ENCODE peak calls at places on chromosomes 3 and 15, in six cellular contexts. One of them, this sample, is unnamed.

GRCh38 chr3:67719333-67719732 is 64.9 kb upstream of the SUCLG2 start:
- DNase-seq in A549: no peak
- DNase-seq in K562: no peak
- DNase-seq in GM12878: no peak
- DNase-seq in HepG2: no peak
- DNase-seq in IMR-90: peak
- DNase-seq in this sample: no peak

GRCh38 chr15:81301815-81302399 is 22.0 kb downstream of the STARD5 start:
- DNase-seq in A549: no peak
- DNase-seq in K562: no peak
- DNase-seq in GM12878: peak
- DNase-seq in HepG2: no peak
- DNase-seq in IMR-90: no peak
- DNase-seq in this sample: no peak

GRCh38 chr3:98651766-98652077 is 58.3 kb upstream of the CPOX start:
- DNase-seq in A549: no peak
- DNase-seq in K562: no peak
- DNase-seq in GM12878: no peak
- DNase-seq in HepG2: no peak
- DNase-seq in IMR-90: no peak
- DNase-seq in this sample: no peak

GRCh38 chr3:179832333-179832854 is 179.6 kb downstream of the USP13 start:
- DNase-seq in A549: no peak
- DNase-seq in K562: no peak
- DNase-seq in GM12878: no peak
- DNase-seq in HepG2: no peak
- DNase-seq in IMR-90: no peak
- DNase-seq in this sample: no peak

GRCh38 chr15:95995375-95996168 is 334.9 kb upstream of the NR2F2 start:
- DNase-seq in A549: no peak
- DNase-seq in K562: no peak
- DNase-seq in GM12878: no peak
- DNase-seq in HepG2: no peak
- DNase-seq in IMR-90: peak
- DNase-seq in this sample: no peak

GRCh38 chr3:64915778-64916177 is 228.0 kb upstream of the ADAMTS9 start:
- DNase-seq in A549: no peak
- DNase-seq in K562: peak
- DNase-seq in GM12878: no peak
- DNase-seq in HepG2: no peak
- DNase-seq in IMR-90: peak
- DNase-seq in this sample: no peak

GRCh38 chr3:128496602-128497304 is 3.8 kb upstream of the GATA2 start:
- DNase-seq in A549: no peak
- DNase-seq in K562: peak
- DNase-seq in GM12878: no peak
- DNase-seq in HepG2: no peak
- DNase-seq in IMR-90: no peak
- DNase-seq in this sample: peak

GRCh38 chr15:75785771-75786563 is 57.3 kb upstream of the UBE2Q2 start:
- DNase-seq in A549: no peak
- DNase-seq in K562: peak
- DNase-seq in GM12878: no peak
- DNase-seq in HepG2: peak
- DNase-seq in IMR-90: no peak
- DNase-seq in this sample: peak

GRCh38 chr3:153667341-153667740 is 453.8 kb upstream of the ARHGEF26 start:
- DNase-seq in A549: no peak
- DNase-seq in K562: no peak
- DNase-seq in GM12878: no peak
- DNase-seq in HepG2: no peak
- DNase-seq in IMR-90: peak
- DNase-seq in this sample: no peak

GRCh38 chr3:12444582-12445468 is 39.5 kb upstream of the TSEN2 start:
- DNase-seq in A549: peak
- DNase-seq in K562: no peak
- DNase-seq in GM12878: no peak
- DNase-seq in HepG2: peak
- DNase-seq in IMR-90: no peak
- DNase-seq in this sample: peak
- TF ChIP-seq RFX5 in A549: no peak
- TF ChIP-seq RFX5 in K562: no peak
- TF ChIP-seq RFX5 in GM12878: no peak
- TF ChIP-seq RFX5 in HepG2: peak
- TF ChIP-seq RFX5 in IMR-90: no peak
- TF ChIP-seq RFX5 in this sample: no peak

DNA sequence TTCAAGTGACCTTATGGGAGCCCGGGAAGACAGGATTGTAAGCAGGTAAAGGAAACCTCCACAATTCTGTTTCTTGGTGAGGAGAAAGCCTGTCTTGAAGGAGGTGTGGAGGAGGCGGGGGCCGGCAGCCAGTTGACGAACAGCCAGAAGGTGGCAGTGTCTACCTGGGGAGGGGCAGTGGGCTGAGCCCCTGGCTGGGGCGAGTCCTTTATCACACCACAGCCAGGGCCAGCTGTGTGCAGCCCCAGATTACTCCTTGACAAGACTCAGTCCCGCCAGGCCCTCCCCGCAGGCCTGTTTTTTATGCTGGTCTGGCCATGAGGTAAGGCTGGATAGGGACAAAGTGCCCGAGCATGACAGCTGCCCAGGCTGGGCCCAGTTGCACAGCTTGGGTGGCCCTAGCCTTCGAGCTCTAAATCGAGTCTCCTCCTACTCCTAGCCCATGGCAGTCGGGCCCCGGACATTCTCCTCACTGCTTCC is 40.9 kb upstream of the IDH2 start:
- DNase-seq in A549: peak
- DNase-seq in K562: peak
- DNase-seq in GM12878: no peak
- DNase-seq in HepG2: no peak
- DNase-seq in IMR-90: peak
- DNase-seq in this sample: peak
- TF ChIP-seq RFX5 in A549: no peak
- TF ChIP-seq RFX5 in K562: no peak
- TF ChIP-seq RFX5 in GM12878: no peak
- TF ChIP-seq RFX5 in HepG2: no peak
- TF ChIP-seq RFX5 in IMR-90: no peak
- TF ChIP-seq RFX5 in this sample: no peak

GRCh38 chr3:62557450-62557849 is 184.1 kb upstream of the FEZF2 start:
- DNase-seq in A549: no peak
- DNase-seq in K562: no peak
- DNase-seq in GM12878: no peak
- DNase-seq in HepG2: no peak
- DNase-seq in IMR-90: no peak
- DNase-seq in this sample: no peak

GRCh38 chr3:62553811-62554210 is 180.5 kb upstream of the FEZF2 start:
- DNase-seq in A549: no peak
- DNase-seq in K562: no peak
- DNase-seq in GM12878: no peak
- DNase-seq in HepG2: no peak
- DNase-seq in IMR-90: no peak
- DNase-seq in this sample: no peak

GRCh38 chr3:62557983-62558382 is 184.6 kb upstream of the FEZF2 start:
- DNase-seq in A549: no peak
- DNase-seq in K562: no peak
- DNase-seq in GM12878: no peak
- DNase-seq in HepG2: no peak
- DNase-seq in IMR-90: no peak
- DNase-seq in this sample: no peak

GRCh38 chr3:62554264-62554799 is 181.0 kb upstream of the FEZF2 start:
- DNase-seq in A549: peak
- DNase-seq in K562: peak
- DNase-seq in GM12878: no peak
- DNase-seq in HepG2: peak
- DNase-seq in IMR-90: no peak
- DNase-seq in this sample: peak

GRCh38 chr3:62556121-62556520 is 182.8 kb upstream of the FEZF2 start:
- DNase-seq in A549: no peak
- DNase-seq in K562: no peak
- DNase-seq in GM12878: no peak
- DNase-seq in HepG2: no peak
- DNase-seq in IMR-90: no peak
- DNase-seq in this sample: no peak
- TF ChIP-seq RFX5 in A549: no peak
- TF ChIP-seq RFX5 in K562: no peak
- TF ChIP-seq RFX5 in GM12878: no peak
- TF ChIP-seq RFX5 in HepG2: no peak
- TF ChIP-seq RFX5 in IMR-90: no peak
- TF ChIP-seq RFX5 in this sample: no peak

GRCh38 chr3:126998320-126998719 is 15.4 kb downstream of the PLXNA1 start:
- DNase-seq in A549: no peak
- DNase-seq in K562: no peak
- DNase-seq in GM12878: no peak
- DNase-seq in HepG2: no peak
- DNase-seq in IMR-90: no peak
- DNase-seq in this sample: no peak
- TF ChIP-seq RFX5 in A549: no peak
- TF ChIP-seq RFX5 in K562: no peak
- TF ChIP-seq RFX5 in GM12878: no peak
- TF ChIP-seq RFX5 in HepG2: no peak
- TF ChIP-seq RFX5 in IMR-90: no peak
- TF ChIP-seq RFX5 in this sample: no peak

GRCh38 chr3:150925751-150926201 is 20.5 kb upstream of the MINDY4B start:
- DNase-seq in A549: peak
- DNase-seq in K562: peak
- DNase-seq in GM12878: no peak
- DNase-seq in HepG2: peak
- DNase-seq in IMR-90: peak
- DNase-seq in this sample: peak
- TF ChIP-seq RFX5 in A549: no peak
- TF ChIP-seq RFX5 in K562: no peak
- TF ChIP-seq RFX5 in GM12878: no peak
- TF ChIP-seq RFX5 in HepG2: no peak
- TF ChIP-seq RFX5 in IMR-90: no peak
- TF ChIP-seq RFX5 in this sample: no peak

DNA sequence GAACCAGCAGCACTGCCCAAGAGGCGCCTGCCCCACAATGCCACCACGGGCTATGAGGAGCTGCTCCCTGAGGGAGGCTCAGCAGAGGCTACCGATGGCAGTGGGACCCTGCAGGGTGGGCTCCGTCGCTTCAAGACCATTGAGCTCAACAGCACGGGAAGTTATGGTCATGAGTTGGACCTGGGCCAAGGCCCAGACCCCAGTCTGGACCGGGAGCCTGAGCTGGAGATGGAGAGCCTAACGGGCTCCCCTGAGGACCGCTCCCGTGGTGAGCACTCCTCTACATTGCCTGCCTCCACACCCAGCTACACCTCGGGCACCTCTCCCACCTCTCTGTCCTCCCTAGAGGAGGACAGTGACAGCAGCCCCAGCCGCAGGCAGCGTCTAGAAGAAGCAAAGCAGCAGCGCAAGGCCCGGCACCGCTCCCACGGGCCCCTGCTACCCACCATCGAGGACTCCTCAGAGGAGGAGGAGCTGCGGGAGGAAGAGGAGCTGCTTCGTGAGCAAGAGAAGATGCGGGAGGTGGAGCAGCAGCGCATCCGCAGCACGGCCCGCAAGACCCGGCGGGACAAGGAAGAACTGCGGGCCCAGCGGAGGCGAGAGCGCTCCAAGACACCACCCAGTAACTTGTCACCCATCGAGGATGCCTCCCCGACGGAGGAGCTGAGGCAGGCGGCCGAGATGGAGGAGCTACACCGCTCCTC is 21.8 kb upstream of the APEH start:
- DNase-seq in A549: no peak
- DNase-seq in K562: no peak
- DNase-seq in GM12878: no peak
- DNase-seq in HepG2: no peak
- DNase-seq in IMR-90: no peak
- DNase-seq in this sample: no peak
- TF ChIP-seq RFX5 in A549: no peak
- TF ChIP-seq RFX5 in K562: no peak
- TF ChIP-seq RFX5 in GM12878: no peak
- TF ChIP-seq RFX5 in HepG2: no peak
- TF ChIP-seq RFX5 in IMR-90: no peak
- TF ChIP-seq RFX5 in this sample: no peak

GRCh38 chr3:8541486-8541885 is 39.9 kb downstream of the LMCD1 start:
- DNase-seq in A549: no peak
- DNase-seq in K562: no peak
- DNase-seq in GM12878: no peak
- DNase-seq in HepG2: no peak
- DNase-seq in IMR-90: no peak
- DNase-seq in this sample: no peak
- TF ChIP-seq RFX5 in A549: no peak
- TF ChIP-seq RFX5 in K562: no peak
- TF ChIP-seq RFX5 in GM12878: no peak
- TF ChIP-seq RFX5 in HepG2: no peak
- TF ChIP-seq RFX5 in IMR-90: no peak
- TF ChIP-seq RFX5 in this sample: no peak

DNA sequence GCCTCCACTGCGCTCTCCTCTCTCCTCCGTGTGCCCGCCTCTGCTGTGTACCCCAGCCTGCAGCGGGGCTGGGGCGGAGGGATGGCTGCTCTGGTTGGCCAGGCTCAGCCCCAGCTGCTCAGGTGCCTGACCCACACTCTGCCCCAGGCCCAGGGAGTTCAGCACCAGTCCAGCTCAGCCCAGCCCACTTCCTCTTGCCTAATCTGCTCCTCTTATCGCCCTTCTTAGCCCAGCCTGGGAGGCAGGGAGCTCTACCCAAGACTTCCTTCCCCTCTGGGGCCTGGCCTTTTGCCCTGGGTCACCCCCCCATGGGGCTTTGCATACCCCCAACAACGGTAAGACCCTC is 1.1 kb upstream of the PLCB2 start:
- DNase-seq in A549: no peak
- DNase-seq in K562: peak
- DNase-seq in GM12878: no peak
- DNase-seq in HepG2: no peak
- DNase-seq in IMR-90: no peak
- DNase-seq in this sample: no peak
- TF ChIP-seq RFX5 in A549: no peak
- TF ChIP-seq RFX5 in K562: no peak
- TF ChIP-seq RFX5 in GM12878: no peak
- TF ChIP-seq RFX5 in HepG2: no peak
- TF ChIP-seq RFX5 in IMR-90: no peak
- TF ChIP-seq RFX5 in this sample: no peak

GRCh38 chr15:52193791-52194190 is 2.6 kb upstream of the GNB5 start:
- DNase-seq in A549: no peak
- DNase-seq in K562: no peak
- DNase-seq in GM12878: no peak
- DNase-seq in HepG2: no peak
- DNase-seq in IMR-90: peak
- DNase-seq in this sample: no peak
- TF ChIP-seq RFX5 in A549: no peak
- TF ChIP-seq RFX5 in K562: no peak
- TF ChIP-seq RFX5 in GM12878: no peak
- TF ChIP-seq RFX5 in HepG2: no peak
- TF ChIP-seq RFX5 in IMR-90: no peak
- TF ChIP-seq RFX5 in this sample: no peak

DNA sequence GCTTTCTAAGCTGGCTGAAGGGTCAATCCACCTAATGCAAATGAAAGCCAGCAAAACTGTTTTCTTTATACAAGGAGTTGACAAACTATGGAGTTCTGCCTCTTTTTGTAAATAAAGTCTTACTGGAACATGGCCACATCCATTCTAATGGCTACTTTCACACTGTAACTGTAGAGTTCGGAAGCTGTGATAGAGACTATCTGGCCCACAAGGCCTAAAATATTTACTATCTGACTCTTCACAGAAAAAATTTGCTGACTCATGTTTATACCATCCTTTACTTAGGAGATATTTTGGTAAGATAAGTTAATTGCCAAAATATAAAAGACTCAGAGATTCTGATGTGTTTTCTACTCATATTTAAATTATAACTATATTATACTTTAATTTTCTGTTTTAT is 93.7 kb upstream of the GK5 start:
- DNase-seq in A549: no peak
- DNase-seq in K562: peak
- DNase-seq in GM12878: no peak
- DNase-seq in HepG2: peak
- DNase-seq in IMR-90: peak
- DNase-seq in this sample: no peak
- TF ChIP-seq RFX5 in A549: no peak
- TF ChIP-seq RFX5 in K562: no peak
- TF ChIP-seq RFX5 in GM12878: no peak
- TF ChIP-seq RFX5 in HepG2: no peak
- TF ChIP-seq RFX5 in IMR-90: no peak
- TF ChIP-seq RFX5 in this sample: no peak

This sample was measured in SK-N-SH.